ENCODE peak calls at places on chromosomes 12 and 14, in nine cellular contexts. N, W, U, X, A, Y, Z, Q and L are unnamed samples.

GRCh38 chr12:27284751-27285150 is 40.7 kb downstream of the STK38L start:
- DNase-seq in Y (no peak), Q (no peak), W (peak), X (no peak), A (peak), N (no peak), Z (peak), U (no peak), L (no peak)

GRCh38 chr12:90909069-90909676 is 45.8 kb downstream of the CCER1 start:
- DNase-seq in U (no peak), X (no peak), A (peak), N (no peak), Q (no peak), Z (peak), Y (no peak), W (peak), L (peak)

GRCh38 chr14:24605435-24606190 is 3.9 kb downstream of the GZMH start:
- DNase-seq in U (no peak), A (no peak), Q (peak), Y (no peak), W (no peak), N (no peak), Z (no peak), X (no peak), L (peak)

GRCh38 chr12:108004368-108004767 is 124.7 kb upstream of the WSCD2 start:
- DNase-seq in W (peak), X (no peak), Z (no peak), Q (peak), A (no peak), N (no peak), Y (no peak), U (no peak), L (no peak)

GRCh38 chr12:128684357-128684756 is 139.4 kb downstream of the SLC15A4 start:
- DNase-seq in N (no peak), U (no peak), Y (no peak), Q (no peak), A (no peak), Z (no peak), W (no peak), X (no peak), L (no peak)

GRCh38 chr12:34292736-34293625 is 270.7 kb downstream of the ALG10 start:
- DNase-seq in X (no peak), A (no peak), N (no peak), Y (no peak), W (no peak), Q (peak), Z (no peak), U (no peak), L (no peak)

GRCh38 chr12:88052686-88053085 is 23.5 kb upstream of the C12orf50 start:
- DNase-seq in X (no peak), Y (no peak), N (no peak), Z (peak), A (peak), Q (peak), U (peak), W (peak), L (peak)

GRCh38 chr14:71574976-71575375 is 357.3 kb upstream of the RGS6 start:
- DNase-seq in U (peak), N (peak), A (peak), W (peak), X (no peak), Y (no peak), Z (peak), Q (no peak), L (no peak)

GRCh38 chr12:107399061-107399460 is 286.5 kb upstream of the PWP1 start:
- DNase-seq in U (no peak), Y (no peak), Q (no peak), X (no peak), A (peak), Z (no peak), W (no peak), N (no peak), L (no peak)

GRCh38 chr12:122421263-122421814 is 1.1 kb downstream of the CLIP1 start:
- DNase-seq in U (no peak), X (no peak), Z (no peak), N (peak), Y (peak), Q (peak), A (peak), W (peak), L (no peak)

GRCh38 chr12:46722737-46723136 is 103.1 kb downstream of the SLC38A4 start:
- DNase-seq in U (no peak), N (peak), W (peak), Q (no peak), X (no peak), Z (peak), Y (no peak), A (no peak), L (no peak)

GRCh38 chr12:23767834-23768233 is 181.6 kb downstream of the SOX5 start:
- DNase-seq in X (no peak), A (no peak), N (no peak), Z (no peak), Q (no peak), Y (no peak), W (no peak), U (no peak), L (no peak)

GRCh38 chr12:127537070-127537469 is 729.9 kb upstream of the TMEM132C start:
- DNase-seq in A (no peak), U (no peak), Q (no peak), Z (no peak), Y (no peak), W (no peak), N (no peak), X (no peak), L (no peak)

GRCh38 chr12:31578632-31579031 is 12.3 kb downstream of the DENND5B start:
- DNase-seq in Q (no peak), Z (peak), N (no peak), U (no peak), Y (no peak), X (no peak), W (no peak), A (peak), L (no peak)

GRCh38 chr14:21395450-21395849 is 11.6 kb upstream of the SUPT16H start:
- DNase-seq in U (no peak), A (no peak), X (no peak), W (no peak), N (no peak), Y (no peak), Q (no peak), Z (no peak), L (no peak)

GRCh38 chr14:34926552-34926951 is 51.4 kb upstream of the BAZ1A start:
- DNase-seq in N (no peak), W (peak), A (peak), X (no peak), U (no peak), Z (peak), Y (no peak), Q (no peak), L (no peak)

GRCh38 chr14:58639842-58640484 is 2.2 kb downstream of the DACT1 start:
- DNase-seq in W (peak), Q (no peak), A (peak), X (peak), Z (peak), N (peak), Y (no peak), U (peak), L (peak)

GRCh38 chr12:94601972-94602517 is 48.3 kb downstream of the TMCC3 start:
- DNase-seq in U (no peak), Z (no peak), A (no peak), Y (no peak), W (no peak), X (no peak), N (no peak), Q (no peak), L (no peak)

GRCh38 chr12:94599189-94599588 is 51.2 kb downstream of the TMCC3 start:
- DNase-seq in Z (no peak), A (no peak), N (no peak), U (no peak), W (no peak), X (no peak), Y (no peak), Q (no peak), L (no peak)

GRCh38 chr12:94604299-94604698 is 46.1 kb downstream of the TMCC3 start:
- DNase-seq in Y (no peak), Z (no peak), W (no peak), X (no peak), N (no peak), U (no peak), A (no peak), Q (no peak), L (no peak)

GRCh38 chr12:94603434-94604068 is 46.8 kb downstream of the TMCC3 start:
- DNase-seq in X (no peak), A (no peak), Z (no peak), W (no peak), U (no peak), N (no peak), Q (peak), Y (no peak), L (no peak)
- TF ChIP-seq CTCF in X (peak), A (peak), Z (peak), W (peak), U (peak), N (peak), Q (peak), Y (peak), L (peak)

GRCh38 chr14:53538316-53538851 is 385.3 kb upstream of the DDHD1 start:
- DNase-seq in X (no peak), W (no peak), Z (no peak), N (peak), Y (no peak), U (peak), A (no peak), Q (no peak), L (no peak)
- TF ChIP-seq CTCF in X (no peak), W (no peak), Z (no peak), N (no peak), Y (no peak), U (no peak), A (no peak), Q (no peak), L (no peak)

DNA sequence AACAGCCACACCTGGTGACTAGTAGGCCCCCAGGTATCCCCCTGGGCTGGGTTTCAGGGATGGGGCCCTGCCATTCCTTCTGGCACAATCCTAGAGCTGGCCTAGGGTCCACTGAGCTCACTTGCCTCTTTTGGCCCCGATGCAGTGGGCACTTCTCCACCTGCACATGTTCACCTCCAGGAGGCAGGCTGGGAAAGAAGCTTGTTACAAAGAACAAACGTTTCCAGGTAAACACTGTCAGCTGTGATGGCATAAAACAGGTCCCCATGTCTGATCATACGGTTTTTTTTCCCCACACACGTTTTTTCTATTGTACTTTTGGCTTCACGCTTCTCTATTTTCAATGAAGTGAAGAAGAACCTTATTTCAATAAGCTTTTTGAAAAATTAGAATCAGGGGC is 15.8 kb upstream of the HVCN1 start:
- DNase-seq in N (no peak), W (no peak), X (no peak), Z (no peak), U (no peak), A (no peak), Y (no peak), Q (no peak), L (no peak)
- TF ChIP-seq CTCF in N (no peak), W (peak), X (no peak), Z (no peak), U (peak), A (peak), Y (no peak), Q (peak), L (peak)

DNA sequence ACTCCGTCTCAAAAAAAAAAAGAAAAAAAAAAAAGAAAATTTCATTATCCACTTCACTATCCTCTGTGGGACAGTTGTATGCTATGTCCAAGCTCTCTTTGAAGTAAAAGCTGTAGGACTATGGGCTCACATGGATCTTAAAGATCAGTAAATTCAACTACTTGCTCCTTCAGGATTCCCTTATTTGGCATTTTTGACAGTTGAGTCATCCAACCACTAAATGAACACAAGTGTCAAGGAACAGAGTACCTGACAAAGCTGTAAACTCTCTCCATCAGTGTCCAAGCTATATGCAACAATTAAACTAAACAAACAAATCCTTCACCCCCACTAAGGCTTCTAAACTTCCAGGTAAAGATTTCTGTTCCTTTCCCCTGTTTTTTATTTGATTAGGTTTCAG is 177.0 kb downstream of the CEP128 start:
- DNase-seq in Y (no peak), A (peak), Q (no peak), W (no peak), X (no peak), N (no peak), U (no peak), Z (no peak), L (no peak)
- TF ChIP-seq CTCF in Y (no peak), A (no peak), Q (no peak), W (no peak), X (no peak), N (no peak), U (no peak), Z (no peak), L (no peak)

GRCh38 chr14:95895720-95896119 is 19.1 kb downstream of the TUNAR start:
- DNase-seq in N (no peak), U (no peak), X (no peak), Z (no peak), Q (peak), W (no peak), Y (no peak), A (no peak), L (no peak)
- TF ChIP-seq CTCF in N (no peak), U (no peak), X (no peak), Z (peak), Q (no peak), W (no peak), Y (no peak), A (no peak), L (peak)

GRCh38 chr12:109385339-109386078 is 37.8 kb downstream of the MYO1H start:
- DNase-seq in Z (peak), X (peak), Y (no peak), U (peak), N (peak), W (peak), Q (peak), A (peak), L (no peak)

GRCh38 chr12:109388167-109388563 is 40.5 kb downstream of the MYO1H start:
- DNase-seq in X (no peak), A (no peak), Q (no peak), N (no peak), U (no peak), Y (no peak), W (no peak), Z (no peak), L (no peak)

GRCh38 chr12:109386079-109386473 is 38.4 kb downstream of the MYO1H start:
- DNase-seq in Q (no peak), U (no peak), A (no peak), X (no peak), Y (no peak), N (no peak), Z (no peak), W (no peak), L (no peak)

GRCh38 chr12:109389146-109389545 is 41.4 kb downstream of the MYO1H start:
- DNase-seq in U (no peak), Z (no peak), Q (peak), A (no peak), W (no peak), N (no peak), X (no peak), Y (no peak), L (no peak)

GRCh38 chr12:109387425-109388166 is 39.9 kb downstream of the MYO1H start:
- DNase-seq in N (peak), Z (peak), Q (peak), X (no peak), U (no peak), W (peak), Y (no peak), A (peak), L (no peak)
- TF ChIP-seq CTCF in N (peak), Z (peak), Q (peak), X (peak), U (peak), W (peak), Y (no peak), A (peak), L (peak)

DNA sequence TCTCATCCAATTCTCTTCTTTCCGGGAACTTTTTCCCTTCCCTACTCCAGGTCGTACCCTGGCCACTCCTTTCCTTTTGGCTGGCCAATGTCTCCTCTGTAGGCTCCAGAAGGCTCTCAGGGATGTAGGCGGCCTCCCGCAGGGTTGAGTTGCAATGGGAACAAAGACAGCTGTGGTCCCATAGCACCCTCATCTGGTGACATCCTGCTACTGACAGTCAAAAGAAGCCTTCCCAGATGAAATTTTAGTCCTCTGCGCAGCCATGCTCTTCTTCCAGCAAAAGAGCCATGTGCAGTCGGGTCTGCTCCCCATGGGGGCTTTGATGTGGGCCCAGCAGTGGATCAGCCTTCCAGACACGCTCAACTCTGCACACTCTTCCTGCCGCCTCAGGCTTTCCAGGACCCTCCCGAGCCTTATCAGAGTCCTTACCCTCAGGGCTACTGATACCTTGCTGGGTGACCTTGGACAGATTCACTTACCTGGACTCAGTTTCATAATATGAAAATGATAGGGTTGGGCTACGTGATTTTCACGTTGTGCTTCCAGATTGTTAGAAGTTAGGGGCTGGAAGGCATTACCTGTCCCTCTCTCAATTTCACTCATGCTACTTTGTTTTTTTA is 5.5 kb upstream of the CELA1 start:
- DNase-seq in U (peak), W (peak), Z (peak), Q (peak), Y (no peak), X (no peak), A (peak), N (no peak), L (peak)
- TF ChIP-seq CTCF in U (peak), W (peak), Z (peak), Q (peak), Y (peak), X (peak), A (peak), N (peak), L (peak)

GRCh38 chr14:54882521-54882920 is 20.1 kb downstream of the GCH1 start:
- DNase-seq in Q (no peak), Y (no peak), N (no peak), X (no peak), W (peak), A (no peak), U (no peak), Z (no peak), L (no peak)

GRCh38 chr14:54877703-54878021 is 25.0 kb downstream of the GCH1 start:
- DNase-seq in A (no peak), X (no peak), N (no peak), U (no peak), Z (no peak), W (no peak), Y (no peak), Q (no peak), L (no peak)

GRCh38 chr14:54881761-54882401 is 20.7 kb downstream of the GCH1 start:
- DNase-seq in Q (no peak), N (no peak), A (peak), U (no peak), W (peak), Z (no peak), Y (no peak), X (no peak), L (no peak)

GRCh38 chr14:54877015-54877702 is 25.5 kb downstream of the GCH1 start:
- DNase-seq in N (peak), Z (no peak), Q (no peak), X (no peak), U (no peak), W (peak), Y (no peak), A (no peak), L (no peak)

DNA sequence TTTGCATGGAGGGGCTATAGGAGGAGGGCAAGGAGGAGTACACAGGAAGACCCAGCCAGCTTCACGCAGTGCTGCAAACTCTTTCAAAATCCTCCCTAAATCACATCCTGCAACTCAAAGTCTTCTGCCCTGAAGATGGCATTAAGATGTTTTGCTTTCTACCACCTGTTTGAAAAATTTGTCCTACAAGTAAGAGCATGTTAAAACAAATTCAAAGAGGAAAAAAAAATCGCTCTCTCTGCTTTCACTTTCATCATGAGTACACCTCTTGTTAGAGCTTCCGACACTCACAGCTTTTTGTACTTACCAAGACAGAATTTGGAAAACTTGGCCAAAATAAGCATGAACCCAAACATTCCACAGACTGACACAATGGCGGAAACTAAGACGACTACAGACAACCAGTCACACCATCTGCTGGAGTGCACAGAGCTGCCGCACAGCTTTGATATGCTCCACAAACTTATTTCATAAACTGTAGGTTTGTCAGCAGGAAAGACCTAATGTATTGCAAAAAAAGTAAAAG is 21.3 kb downstream of the GCH1 start:
- DNase-seq in W (peak), Z (peak), Q (no peak), N (no peak), Y (no peak), U (no peak), A (peak), X (no peak), L (no peak)
- TF ChIP-seq CTCF in W (peak), Z (no peak), Q (no peak), N (no peak), Y (no peak), U (no peak), A (no peak), X (no peak), L (no peak)

GRCh38 chr12:132479291-132479690 is 10.7 kb upstream of the FBRSL1 start:
- DNase-seq in W (no peak), X (peak), Y (no peak), N (no peak), U (no peak), A (no peak), Q (no peak), Z (no peak), L (no peak)

GRCh38 chr12:132478433-132478803 is 11.5 kb upstream of the FBRSL1 start:
- DNase-seq in W (no peak), A (no peak), U (no peak), X (peak), Q (no peak), Y (no peak), Z (no peak), N (no peak), L (no peak)

GRCh38 chr12:132479938-132480619 is 9.9 kb upstream of the FBRSL1 start:
- DNase-seq in Q (no peak), Y (no peak), X (peak), U (no peak), W (no peak), N (no peak), Z (no peak), A (no peak), L (no peak)

GRCh38 chr12:132477703-132478432 is 12.1 kb upstream of the FBRSL1 start:
- DNase-seq in A (no peak), N (no peak), Y (no peak), Z (no peak), X (peak), U (no peak), W (no peak), Q (no peak), L (no peak)

DNA sequence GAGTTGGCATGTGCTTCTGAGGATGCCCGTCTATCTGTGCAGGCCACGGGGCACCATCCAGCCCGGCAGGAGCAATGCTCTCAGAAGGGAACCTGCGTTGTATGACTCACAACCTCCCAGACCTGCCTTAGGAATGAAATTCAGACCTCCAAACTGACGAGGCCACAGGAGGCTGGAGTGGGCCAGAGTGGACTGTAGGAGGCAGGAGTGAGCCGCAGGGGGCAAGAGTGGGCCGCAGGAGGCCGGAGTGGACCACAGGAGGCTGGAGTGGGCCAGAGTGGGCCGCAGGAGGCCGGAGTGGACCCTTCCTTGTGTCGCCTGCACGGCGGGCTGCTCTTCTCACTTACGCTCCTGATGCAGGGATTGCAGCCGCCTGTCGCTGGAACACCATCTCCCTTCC is 11.1 kb upstream of the FBRSL1 start:
- DNase-seq in U (no peak), Y (no peak), Z (no peak), Q (no peak), X (no peak), A (no peak), W (no peak), N (no peak), L (no peak)
- TF ChIP-seq CTCF in U (peak), Y (no peak), Z (no peak), Q (peak), X (no peak), A (peak), W (peak), N (no peak), L (peak)